ENCODE peak calls at places on chromosomes 4 and X, in five cellular contexts. One of them, this sample, is unnamed.

GRCh38 chr4:55303818-55304217 is 42.2 kb upstream of the SRD5A3 start:
- DNase-seq in fibroblast of mammary gland: peak
- DNase-seq in ovary: no peak
- DNase-seq in kidney epithelial cell: peak
- DNase-seq in stomach: no peak
- DNase-seq in this sample: no peak

GRCh38 chrX:12319012-12319519 is 180.8 kb downstream of the FRMPD4 start:
- DNase-seq in kidney epithelial cell: no peak
- DNase-seq in stomach: no peak
- DNase-seq in ovary: no peak
- DNase-seq in fibroblast of mammary gland: peak
- DNase-seq in this sample: no peak

GRCh38 chr4:52071786-52072552 is 20.9 kb downstream of the SPATA18 start:
- DNase-seq in stomach: no peak
- DNase-seq in ovary: no peak
- DNase-seq in kidney epithelial cell: no peak
- DNase-seq in fibroblast of mammary gland: no peak
- DNase-seq in this sample: no peak

GRCh38 chr4:182212211-182212761 is 30.9 kb upstream of the TENM3 start:
- DNase-seq in stomach: no peak
- DNase-seq in fibroblast of mammary gland: peak
- DNase-seq in kidney epithelial cell: no peak
- DNase-seq in ovary: no peak
- DNase-seq in this sample: no peak

GRCh38 chr4:101685126-101685525 is 105.4 kb upstream of the BANK1 start:
- DNase-seq in fibroblast of mammary gland: no peak
- DNase-seq in stomach: no peak
- DNase-seq in kidney epithelial cell: no peak
- DNase-seq in ovary: no peak
- DNase-seq in this sample: no peak

GRCh38 chr4:165464813-165465381 is 86.1 kb downstream of the CPE start:
- DNase-seq in fibroblast of mammary gland: peak
- DNase-seq in stomach: no peak
- DNase-seq in ovary: no peak
- DNase-seq in kidney epithelial cell: no peak
- DNase-seq in this sample: peak

GRCh38 chr4:147853706-147854105 is 121.8 kb downstream of the ARHGAP10 start:
- DNase-seq in ovary: no peak
- DNase-seq in fibroblast of mammary gland: peak
- DNase-seq in kidney epithelial cell: no peak
- DNase-seq in stomach: no peak
- DNase-seq in this sample: no peak

GRCh38 chr4:153257151-153257620 is 52.9 kb downstream of the TRIM2 start:
- DNase-seq in stomach: no peak
- DNase-seq in ovary: no peak
- DNase-seq in fibroblast of mammary gland: peak
- DNase-seq in kidney epithelial cell: no peak
- DNase-seq in this sample: no peak

GRCh38 chr4:42083816-42084215 is 68.6 kb downstream of the BEND4 start:
- DNase-seq in kidney epithelial cell: no peak
- DNase-seq in ovary: no peak
- DNase-seq in fibroblast of mammary gland: peak
- DNase-seq in stomach: no peak
- DNase-seq in this sample: no peak

GRCh38 chr4:128810331-128810870 is 901 bp downstream of the JADE1 start:
- DNase-seq in ovary: peak
- DNase-seq in kidney epithelial cell: no peak
- DNase-seq in fibroblast of mammary gland: peak
- DNase-seq in stomach: peak
- DNase-seq in this sample: no peak

DNA sequence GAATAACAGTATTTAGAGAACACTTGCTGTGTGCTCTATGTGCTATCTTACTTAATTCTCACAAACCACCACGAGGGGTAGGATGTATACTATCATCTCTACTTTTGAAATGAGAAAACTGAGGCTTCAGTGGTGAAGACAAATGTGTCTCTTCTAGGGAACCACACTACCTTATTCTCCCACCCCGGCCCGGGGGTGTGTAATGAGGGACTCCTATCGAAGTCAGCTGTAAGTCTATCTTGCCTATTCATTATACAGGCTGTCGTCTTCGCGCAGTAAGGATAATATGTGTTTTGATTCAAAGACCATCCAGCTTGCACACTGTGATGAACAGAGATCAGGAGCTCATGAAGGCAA is 1.1 kb downstream of the NOP14 start:
- DNase-seq in kidney epithelial cell: no peak
- DNase-seq in ovary: no peak
- DNase-seq in fibroblast of mammary gland: no peak
- DNase-seq in stomach: no peak
- DNase-seq in this sample: no peak
- TF ChIP-seq CTCF in kidney epithelial cell: no peak
- TF ChIP-seq CTCF in ovary: no peak
- TF ChIP-seq CTCF in fibroblast of mammary gland: no peak
- TF ChIP-seq CTCF in stomach: no peak
- TF ChIP-seq CTCF in this sample: no peak

DNA sequence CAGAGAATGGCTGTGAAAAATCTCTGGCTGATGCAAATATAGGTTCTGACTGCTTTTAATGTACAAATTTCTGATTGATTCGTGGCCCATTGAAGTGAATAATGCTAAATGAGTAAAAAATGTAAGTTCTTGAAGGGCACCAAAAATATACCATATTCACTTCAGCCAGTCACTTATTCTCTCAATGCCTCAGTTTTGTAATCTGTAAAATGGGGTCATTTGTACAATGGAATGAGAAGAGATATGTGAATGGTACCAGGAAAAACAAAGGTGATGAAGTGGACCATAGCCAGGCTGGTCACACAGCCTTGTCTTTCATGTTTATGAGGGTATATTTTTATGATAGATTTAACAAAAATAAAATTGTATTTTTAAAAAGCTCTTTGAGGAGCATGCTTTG is 441.2 kb upstream of the NR3C2 start:
- DNase-seq in ovary: no peak
- DNase-seq in stomach: no peak
- DNase-seq in fibroblast of mammary gland: no peak
- DNase-seq in kidney epithelial cell: no peak
- DNase-seq in this sample: no peak
- H3K4me3 ChIP-seq in ovary: no peak
- H3K4me3 ChIP-seq in stomach: no peak
- H3K4me3 ChIP-seq in fibroblast of mammary gland: no peak
- H3K4me3 ChIP-seq in kidney epithelial cell: no peak
- H3K4me3 ChIP-seq in this sample: no peak

DNA sequence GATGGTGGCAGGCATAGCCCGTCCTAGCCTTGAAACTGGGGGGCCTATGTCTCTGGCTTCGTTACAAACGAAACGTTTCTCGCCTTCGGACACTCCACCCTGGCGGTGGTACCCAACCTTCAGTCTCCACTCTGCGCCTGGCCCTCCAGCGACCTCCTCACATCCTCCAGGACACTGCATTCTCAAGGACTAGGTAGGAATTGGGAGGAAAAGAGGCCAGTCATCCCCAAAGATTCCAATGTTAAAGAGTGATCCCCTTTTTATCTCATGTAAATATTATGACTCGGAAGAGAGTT is 2.1 kb upstream of the NKX6-1 start:
- DNase-seq in kidney epithelial cell: no peak
- DNase-seq in fibroblast of mammary gland: no peak
- DNase-seq in ovary: no peak
- DNase-seq in stomach: no peak
- DNase-seq in this sample: no peak
- TF ChIP-seq CTCF in kidney epithelial cell: no peak
- TF ChIP-seq CTCF in fibroblast of mammary gland: no peak
- TF ChIP-seq CTCF in ovary: no peak
- TF ChIP-seq CTCF in stomach: no peak
- TF ChIP-seq CTCF in this sample: no peak

GRCh38 chr4:98712607-98713006 is 54.2 kb upstream of the TSPAN5 start:
- DNase-seq in kidney epithelial cell: no peak
- DNase-seq in fibroblast of mammary gland: no peak
- DNase-seq in stomach: no peak
- DNase-seq in ovary: no peak
- DNase-seq in this sample: no peak
- H3K4me3 ChIP-seq in kidney epithelial cell: no peak
- H3K4me3 ChIP-seq in fibroblast of mammary gland: no peak
- H3K4me3 ChIP-seq in stomach: no peak
- H3K4me3 ChIP-seq in ovary: no peak
- H3K4me3 ChIP-seq in this sample: no peak

DNA sequence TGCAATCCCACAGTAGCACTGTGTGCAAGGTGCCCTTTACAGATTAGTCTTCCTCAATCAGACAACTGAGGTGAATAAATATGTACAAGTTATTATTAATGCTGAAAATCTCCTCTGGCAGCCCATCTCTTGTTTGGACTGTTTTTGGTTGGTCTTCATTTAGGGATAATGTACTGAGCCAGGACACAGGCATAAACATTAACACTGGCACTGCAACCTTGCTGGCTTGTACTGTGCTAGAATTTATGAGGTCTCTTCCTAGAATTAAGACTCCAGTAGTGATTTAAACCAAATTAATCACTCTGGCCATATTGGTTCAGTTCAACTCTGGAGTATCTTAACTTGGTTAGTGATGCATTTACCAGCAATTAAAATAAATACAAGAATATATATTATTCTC is 244.7 kb upstream of the GK2 start:
- DNase-seq in ovary: no peak
- DNase-seq in fibroblast of mammary gland: no peak
- DNase-seq in kidney epithelial cell: no peak
- DNase-seq in stomach: no peak
- DNase-seq in this sample: no peak
- TF ChIP-seq CTCF in ovary: no peak
- TF ChIP-seq CTCF in fibroblast of mammary gland: no peak
- TF ChIP-seq CTCF in kidney epithelial cell: no peak
- TF ChIP-seq CTCF in stomach: no peak
- TF ChIP-seq CTCF in this sample: no peak

GRCh38 chr4:48108309-48109073 is 25.6 kb downstream of the TXK start:
- DNase-seq in kidney epithelial cell: no peak
- DNase-seq in stomach: no peak
- DNase-seq in fibroblast of mammary gland: no peak
- DNase-seq in ovary: no peak
- DNase-seq in this sample: no peak

GRCh38 chr4:48102303-48102702 is 31.7 kb downstream of the TXK start:
- DNase-seq in kidney epithelial cell: no peak
- DNase-seq in stomach: no peak
- DNase-seq in fibroblast of mammary gland: no peak
- DNase-seq in ovary: no peak
- DNase-seq in this sample: no peak

GRCh38 chr4:48109413-48110263 is 24.4 kb downstream of the TXK start:
- DNase-seq in ovary: no peak
- DNase-seq in fibroblast of mammary gland: peak
- DNase-seq in kidney epithelial cell: peak
- DNase-seq in stomach: no peak
- DNase-seq in this sample: peak

GRCh38 chr4:48103483-48104139 is 30.4 kb downstream of the TXK start:
- DNase-seq in ovary: no peak
- DNase-seq in stomach: no peak
- DNase-seq in kidney epithelial cell: no peak
- DNase-seq in fibroblast of mammary gland: no peak
- DNase-seq in this sample: no peak

GRCh38 chr4:48105230-48105629 is 28.8 kb downstream of the TXK start:
- DNase-seq in ovary: no peak
- DNase-seq in fibroblast of mammary gland: no peak
- DNase-seq in kidney epithelial cell: no peak
- DNase-seq in stomach: no peak
- DNase-seq in this sample: no peak
- H3K4me3 ChIP-seq in ovary: no peak
- H3K4me3 ChIP-seq in fibroblast of mammary gland: no peak
- H3K4me3 ChIP-seq in kidney epithelial cell: no peak
- H3K4me3 ChIP-seq in stomach: no peak
- H3K4me3 ChIP-seq in this sample: no peak

GRCh38 chr4:184574861-184575260 is 74.4 kb downstream of the CASP3 start:
- DNase-seq in stomach: no peak
- DNase-seq in fibroblast of mammary gland: no peak
- DNase-seq in ovary: no peak
- DNase-seq in kidney epithelial cell: no peak
- DNase-seq in this sample: no peak

GRCh38 chr4:184573701-184574100 is 75.5 kb downstream of the CASP3 start:
- DNase-seq in fibroblast of mammary gland: no peak
- DNase-seq in stomach: no peak
- DNase-seq in ovary: no peak
- DNase-seq in kidney epithelial cell: no peak
- DNase-seq in this sample: no peak

GRCh38 chr4:184575306-184575705 is 73.9 kb downstream of the CASP3 start:
- DNase-seq in stomach: no peak
- DNase-seq in fibroblast of mammary gland: no peak
- DNase-seq in kidney epithelial cell: no peak
- DNase-seq in ovary: no peak
- DNase-seq in this sample: no peak
- TF ChIP-seq CTCF in stomach: no peak
- TF ChIP-seq CTCF in fibroblast of mammary gland: no peak
- TF ChIP-seq CTCF in kidney epithelial cell: no peak
- TF ChIP-seq CTCF in ovary: no peak
- TF ChIP-seq CTCF in this sample: no peak

GRCh38 chr4:163610642-163611041 is 116.2 kb downstream of the TMA16 start:
- DNase-seq in stomach: no peak
- DNase-seq in fibroblast of mammary gland: no peak
- DNase-seq in kidney epithelial cell: no peak
- DNase-seq in ovary: no peak
- DNase-seq in this sample: no peak

GRCh38 chr4:163607292-163607691 is 112.8 kb downstream of the TMA16 start:
- DNase-seq in fibroblast of mammary gland: no peak
- DNase-seq in ovary: no peak
- DNase-seq in stomach: no peak
- DNase-seq in kidney epithelial cell: no peak
- DNase-seq in this sample: no peak

GRCh38 chr4:163603246-163603645 is 108.8 kb downstream of the TMA16 start:
- DNase-seq in ovary: no peak
- DNase-seq in kidney epithelial cell: no peak
- DNase-seq in stomach: no peak
- DNase-seq in fibroblast of mammary gland: no peak
- DNase-seq in this sample: no peak

GRCh38 chr4:163609046-163609445 is 114.6 kb downstream of the TMA16 start:
- DNase-seq in stomach: no peak
- DNase-seq in ovary: no peak
- DNase-seq in fibroblast of mammary gland: no peak
- DNase-seq in kidney epithelial cell: no peak
- DNase-seq in this sample: no peak

DNA sequence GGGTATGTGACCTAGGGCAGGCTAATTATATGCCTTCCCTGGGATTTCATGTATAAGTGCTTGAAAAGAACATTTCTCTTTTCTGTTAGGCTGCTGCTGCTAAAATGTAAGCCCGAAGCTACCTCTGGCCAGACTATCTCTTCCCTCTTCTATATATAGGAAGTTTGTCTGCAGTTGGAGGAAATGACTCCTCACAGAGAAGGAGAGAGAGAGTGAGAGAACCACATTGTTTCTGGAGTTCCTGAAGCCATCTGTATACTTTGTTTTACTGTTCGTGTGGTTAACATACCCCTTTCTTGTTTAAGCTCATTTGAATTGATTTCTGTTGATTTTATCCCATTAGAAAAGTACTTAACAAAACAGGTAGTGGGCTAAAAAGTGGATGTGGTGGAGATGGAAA is 112.4 kb downstream of the TMA16 start:
- DNase-seq in stomach: no peak
- DNase-seq in ovary: no peak
- DNase-seq in fibroblast of mammary gland: no peak
- DNase-seq in kidney epithelial cell: no peak
- DNase-seq in this sample: no peak
- H3K4me3 ChIP-seq in stomach: no peak
- H3K4me3 ChIP-seq in ovary: no peak
- H3K4me3 ChIP-seq in fibroblast of mammary gland: no peak
- H3K4me3 ChIP-seq in kidney epithelial cell: no peak
- H3K4me3 ChIP-seq in this sample: no peak

This sample was measured in astrocyte of the cerebellum.